ENCODE peak calls at places on chromosomes 4 and X, in four cellular contexts. F is IMR-90, E is K562, Z is H1. O is an unnamed sample.

GRCh38 chr4:960736-961650 is 12.4 kb downstream of the DGKQ start:
- DNase-seq in F (no peak), E (no peak), Z (no peak), O (no peak)

GRCh38 chr4:101074326-101074725 is 273.0 kb downstream of the PPP3CA start:
- DNase-seq in F (no peak), E (no peak), Z (no peak), O (no peak)

GRCh38 chr4:140112576-140112975 is 41.4 kb downstream of the MAML3 start:
- DNase-seq in F (no peak), E (no peak), Z (no peak), O (no peak)

GRCh38 chr4:57094482-57095223 is 15.5 kb downstream of the IGFBP7 start:
- DNase-seq in F (peak; percentile 74), E (no peak), Z (no peak), O (no peak)

GRCh38 chr4:90689739-90690138 is 562.5 kb downstream of the CCSER1 start:
- DNase-seq in F (no peak), E (no peak), Z (no peak), O (no peak)

GRCh38 chr4:100278567-100278966 is 88.3 kb upstream of the DDIT4L start:
- DNase-seq in F (no peak), E (no peak), Z (no peak), O (no peak)

GRCh38 chr4:139746430-139746829 is 80.8 kb downstream of the MGST2 start:
- DNase-seq in F (no peak), E (no peak), Z (peak; percentile 43), O (no peak)

GRCh38 chrX:119887721-119888425 is 7.8 kb upstream of the AKAP14 start:
- DNase-seq in F (peak; percentile 30), E (peak; percentile 66), Z (peak; percentile 82), O (no peak)

GRCh38 chr4:27270435-27270834 is 409.8 kb downstream of the STIM2 start:
- DNase-seq in F (no peak), E (no peak), Z (no peak), O (no peak)

GRCh38 chrX:152904151-152905080 is 6.5 kb downstream of the ZNF185 start:
- DNase-seq in F (peak; percentile 77), E (peak; percentile 77), Z (peak; percentile 77), O (no peak)

GRCh38 chr4:7007944-7008343 is 35.2 kb upstream of the TADA2B start:
- DNase-seq in F (peak; percentile 36), E (no peak), Z (no peak), O (no peak)

GRCh38 chr4:176036585-176037205 is 28.9 kb upstream of the WDR17 start:
- DNase-seq in F (no peak), E (no peak), Z (no peak), O (no peak)

GRCh38 chrX:129235903-129236302 is 287.4 kb downstream of the SMARCA1 start:
- DNase-seq in F (no peak), E (no peak), Z (no peak), O (no peak)

GRCh38 chr4:94444771-94445170 is 7.0 kb upstream of the PDLIM5 start:
- DNase-seq in F (peak; percentile 55), E (no peak), Z (no peak), O (no peak)

GRCh38 chrX:118360429-118361125 is 14.7 kb downstream of the WDR44 start:
- DNase-seq in F (peak; percentile 44), E (no peak), Z (no peak), O (no peak)

GRCh38 chr4:58809948-58810347 is 1699.8 kb upstream of the IGFBP7 start:
- DNase-seq in F (no peak), E (no peak), Z (no peak), O (no peak)

GRCh38 chr4:15778742-15779231 is 659 bp downstream of the CD38 start:
- DNase-seq in F (no peak), E (no peak), Z (peak; percentile 53), O (no peak)
- TF ChIP-seq CHD1 in F (no peak), E (no peak), Z (no peak), O (no peak)

GRCh38 chrX:20177093-20177492 is 35.5 kb upstream of the EIF1AX start:
- DNase-seq in F (no peak), E (no peak), Z (no peak), O (no peak)

GRCh38 chrX:20181563-20182329 is 40.1 kb upstream of the EIF1AX start:
- DNase-seq in F (no peak), E (no peak), Z (no peak), O (no peak)
- TF ChIP-seq CHD1 in F (no peak), E (no peak), Z (no peak), O (no peak)

DNA sequence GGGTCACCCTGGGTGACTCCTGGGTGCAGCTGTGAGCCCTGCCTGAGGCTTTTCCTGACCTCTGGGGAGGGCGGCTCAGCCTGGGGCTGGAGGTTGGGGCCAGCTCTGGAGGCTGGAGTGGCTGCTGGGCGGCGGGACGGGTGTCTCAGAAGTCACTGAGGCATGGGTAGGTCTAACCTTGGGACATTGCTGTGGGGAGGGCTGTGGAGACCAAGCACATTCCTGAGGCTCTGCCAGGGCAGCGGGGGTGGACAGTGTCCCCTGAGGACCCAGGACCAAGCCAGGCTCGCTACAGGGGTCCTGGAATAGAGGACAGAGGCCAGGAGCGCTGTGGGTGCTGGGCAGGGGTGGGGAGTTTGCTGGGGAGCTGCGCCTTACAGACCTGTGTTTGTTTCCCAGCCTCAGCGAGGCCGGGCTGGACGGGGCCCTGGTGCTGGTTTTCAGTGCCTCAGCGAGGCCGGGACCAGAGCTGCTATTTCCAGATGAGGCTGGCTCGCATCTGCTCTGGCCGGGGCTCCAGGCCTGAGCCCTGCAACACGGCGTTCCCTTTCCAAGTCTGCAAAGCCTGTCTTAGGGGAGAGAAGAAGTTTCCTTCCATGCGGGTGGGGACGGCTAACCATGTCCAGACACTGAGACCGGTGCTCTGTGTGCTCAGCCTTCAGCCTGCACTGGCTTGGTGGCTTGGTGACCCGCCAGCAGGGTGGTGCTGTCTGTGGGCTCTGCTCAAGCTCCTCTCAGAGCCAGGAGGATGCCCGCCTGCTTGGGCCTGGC is 3.0 kb upstream of the SLC25A6 start:
- DNase-seq in F (no peak), E (no peak), Z (no peak), O (no peak)
- TF ChIP-seq CHD1 in F (no peak), E (no peak), Z (no peak), O (no peak)

GRCh38 chrX:68574240-68574639 is 73.2 kb upstream of the STARD8 start:
- DNase-seq in F (no peak), E (no peak), Z (no peak), O (no peak)

GRCh38 chrX:68568136-68568535 is 69.3 kb downstream of the YIPF6 start:
- DNase-seq in F (no peak), E (no peak), Z (no peak), O (peak; percentile 8)

GRCh38 chrX:68570598-68570997 is 71.7 kb downstream of the YIPF6 start:
- DNase-seq in F (no peak), E (no peak), Z (no peak), O (no peak)

GRCh38 chrX:68571292-68572256 is 72.7 kb downstream of the YIPF6 start:
- DNase-seq in F (peak; percentile 80), E (peak; percentile 30), Z (no peak), O (peak; percentile 39)
- TF ChIP-seq CHD1 in F (no peak), E (no peak), Z (no peak), O (no peak)

DNA sequence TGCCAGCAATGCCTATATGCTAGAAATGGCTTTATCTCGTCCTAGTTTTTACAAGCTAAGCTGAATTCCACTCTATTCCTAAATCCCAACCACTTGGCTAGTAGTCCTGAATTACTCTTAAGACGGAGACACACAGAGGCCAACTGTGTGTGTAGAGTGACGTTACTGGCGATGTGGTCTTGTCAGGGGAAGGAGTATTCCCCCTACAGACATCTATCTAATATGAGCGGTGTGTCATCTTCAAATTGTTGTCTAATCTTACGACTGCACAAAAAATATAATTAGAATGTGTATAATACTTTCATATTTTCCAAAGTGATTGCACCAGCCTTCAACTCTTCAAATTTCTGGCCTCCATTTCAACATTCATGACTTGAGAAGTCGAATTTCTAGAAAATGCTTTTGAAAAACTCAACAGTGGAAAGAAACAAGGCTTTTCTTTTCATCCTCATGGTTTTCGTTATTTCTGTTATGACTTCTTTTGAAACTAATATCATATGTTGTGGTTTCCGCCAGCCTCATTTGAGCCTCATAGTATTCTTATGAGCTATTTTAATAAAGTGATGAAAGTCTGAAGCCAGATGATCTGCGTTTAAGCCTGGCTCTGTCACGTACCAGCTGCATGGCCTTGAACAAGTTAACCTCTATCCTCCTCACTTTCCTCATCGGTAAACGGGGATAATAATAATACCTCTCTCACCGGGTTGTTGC is 132.3 kb downstream of the SOWAHB start:
- DNase-seq in F (peak; percentile 34), E (no peak), Z (no peak), O (peak; percentile 68)
- TF ChIP-seq CHD1 in F (no peak), E (no peak), Z (no peak), O (no peak)

GRCh38 chrX:40552768-40553167 is 28.0 kb upstream of the ATP6AP2 start:
- DNase-seq in F (peak; percentile 9), E (no peak), Z (no peak), O (no peak)
- TF ChIP-seq CHD1 in F (no peak), E (no peak), Z (no peak), O (no peak)

GRCh38 chrX:41512394-41512793 is 65.3 kb downstream of the NYX start:
- DNase-seq in F (no peak), E (no peak), Z (no peak), O (peak; percentile 49)

GRCh38 chrX:41518127-41518840 is 71.1 kb downstream of the NYX start:
- DNase-seq in F (no peak), E (no peak), Z (no peak), O (no peak)

GRCh38 chrX:41516995-41517660 is 70.0 kb downstream of the NYX start:
- DNase-seq in F (no peak), E (no peak), Z (no peak), O (no peak)

GRCh38 chrX:41514179-41514578 is 67.0 kb downstream of the NYX start:
- DNase-seq in F (no peak), E (no peak), Z (no peak), O (no peak)

GRCh38 chrX:41515376-41515775 is 68.2 kb downstream of the NYX start:
- DNase-seq in F (no peak), E (no peak), Z (no peak), O (no peak)
- TF ChIP-seq CHD1 in F (no peak), E (no peak), Z (no peak), O (no peak)

GRCh38 chr4:156238171-156238570 is 284.5 kb upstream of the CTSO start:
- DNase-seq in F (no peak), E (no peak), Z (no peak), O (no peak)

GRCh38 chr4:156243015-156243414 is 289.3 kb upstream of the CTSO start:
- DNase-seq in F (no peak), E (no peak), Z (no peak), O (no peak)

GRCh38 chr4:156241896-156242295 is 288.2 kb upstream of the CTSO start:
- DNase-seq in F (no peak), E (no peak), Z (no peak), O (no peak)

GRCh38 chr4:156247470-156247869 is 293.8 kb upstream of the CTSO start:
- DNase-seq in F (no peak), E (no peak), Z (no peak), O (no peak)

GRCh38 chr4:156242390-156242789 is 288.7 kb upstream of the CTSO start:
- DNase-seq in F (no peak), E (no peak), Z (no peak), O (no peak)
- TF ChIP-seq CHD1 in F (no peak), E (no peak), Z (no peak), O (no peak)